ENCODE peak calls at places on chromosomes 16 and 17, in seven cellular contexts. A is activated naive CD8-positive, alpha-beta T cell treated with anti-CD3 and anti-CD28 coated beads, Interleukin-2, amount 50 U/mL, for 24 hours; T is aorta; P is HCEC 1CT; H is HT1080; J is stimulated activated CD4-positive, alpha-beta T cell treated with anti-CD3 and anti-CD28 coated beads, Interleukin-1b, Interleukin-23, amount 100 ng/mL, for 1 hour; I is nephron progenitor cell. W is an unnamed sample.
A peak's percentile ranks its signal among the peaks of the same experiment; 100 is the strongest.

GRCh38 chr17:8151641-8152111 is 528 bp downstream of the PER1 start:
- DNase-seq in A (peak; percentile 54), T (peak; percentile 94), P (peak; percentile 61), H (no peak), J (no peak), I (peak; percentile 52), W (no peak)

GRCh38 chr17:33750943-33751701 is 458.0 kb upstream of the ASIC2 start:
- DNase-seq in A (peak; percentile 67), T (peak; percentile 72), P (peak; percentile 35), H (peak; percentile 41), J (peak; percentile 12), I (peak; percentile 81), W (peak; percentile 67)

GRCh38 chr17:41676058-41676419 is 12.6 kb upstream of the EIF1 start:
- DNase-seq in A (no peak), T (no peak), P (no peak), H (no peak), J (no peak), I (no peak), W (no peak)

GRCh38 chr17:40111221-40112128 is 10.3 kb upstream of the MSL1 start:
- DNase-seq in A (peak; percentile 75), T (peak; percentile 97), P (peak; percentile 97), H (peak; percentile 94), J (no peak), I (peak; percentile 80), W (peak; percentile 91)

GRCh38 chr17:5500247-5500803 is 14.0 kb downstream of the MIS12 start:
- DNase-seq in A (no peak), T (no peak), P (no peak), H (no peak), J (no peak), I (no peak), W (no peak)

GRCh38 chr17:73973881-73974409 is 229.5 kb upstream of the RPL38 start:
- DNase-seq in A (no peak), T (no peak), P (no peak), H (no peak), J (no peak), I (no peak), W (no peak)

GRCh38 chr17:81419333-81419885 is 24.2 kb downstream of the BAHCC1 start:
- DNase-seq in A (no peak), T (peak; percentile 97), P (peak; percentile 70), H (peak; percentile 83), J (no peak), I (peak; percentile 86), W (peak; percentile 83)

GRCh38 chr17:21001813-21002221 is 41.0 kb downstream of the USP22 start:
- DNase-seq in A (no peak), T (no peak), P (no peak), H (no peak), J (no peak), I (no peak), W (no peak)

GRCh38 chr17:44005865-44006580 is 1.6 kb downstream of the NAGS start:
- DNase-seq in A (peak; percentile 32), T (peak; percentile 60), P (peak; percentile 24), H (no peak), J (no peak), I (peak; percentile 46), W (no peak)

GRCh38 chr17:11140028-11140427 is 101.0 kb upstream of the SHISA6 start:
- DNase-seq in A (no peak), T (no peak), P (no peak), H (no peak), J (no peak), I (no peak), W (no peak)

GRCh38 chr17:57108656-57109392 is 23.8 kb downstream of the AKAP1 start:
- DNase-seq in A (no peak), T (peak; percentile 82), P (no peak), H (no peak), J (no peak), I (no peak), W (no peak)

GRCh38 chr16:11637320-11637719 is 30.9 kb upstream of the SNN start:
- DNase-seq in A (no peak), T (no peak), P (no peak), H (no peak), J (no peak), I (no peak), W (no peak)

GRCh38 chr17:68509151-68510057 is 2.8 kb upstream of the PRKAR1A start:
- DNase-seq in A (no peak), T (peak; percentile 66), P (no peak), H (peak; percentile 22), J (no peak), I (peak; percentile 20), W (no peak)

GRCh38 chr16:24135624-24136296 is 120.4 kb upstream of the CACNG3 start:
- DNase-seq in A (no peak), T (no peak), P (no peak), H (no peak), J (no peak), I (no peak), W (peak; percentile 88)

GRCh38 chr17:10119203-10120112 is 78.9 kb downstream of the GAS7 start:
- DNase-seq in A (peak; percentile 29), T (no peak), P (no peak), H (peak; percentile 20), J (no peak), I (no peak), W (no peak)

GRCh38 chr16:9008335-9009260 is 44.9 kb upstream of the USP7 start:
- DNase-seq in A (peak; percentile 75), T (peak; percentile 85), P (peak; percentile 61), H (peak; percentile 50), J (peak; percentile 23), I (peak; percentile 85), W (peak; percentile 91)

GRCh38 chr17:17886253-17886652 is 49.5 kb upstream of the SREBF1 start:
- DNase-seq in A (no peak), T (peak; percentile 30), P (no peak), H (no peak), J (no peak), I (no peak), W (no peak)

GRCh38 chr17:39923836-39924690 is 3.3 kb downstream of the ORMDL3 start:
- DNase-seq in A (no peak), T (peak; percentile 27), P (peak; percentile 16), H (peak; percentile 38), J (no peak), I (peak; percentile 39), W (no peak)

GRCh38 chr17:70239391-70239826 is 70.1 kb downstream of the KCNJ2 start:
- DNase-seq in A (no peak), T (no peak), P (peak; percentile 3), H (no peak), J (no peak), I (no peak), W (no peak)

GRCh38 chr16:87057291-87057881 is 259.8 kb downstream of the C16orf95 start:
- DNase-seq in A (no peak), T (no peak), P (peak; percentile 5), H (no peak), J (no peak), I (no peak), W (peak; percentile 46)

GRCh38 chr16:19835989-19836421 is 48.6 kb downstream of the GPRC5B start:
- DNase-seq in A (no peak), T (no peak), P (peak; percentile 32), H (no peak), J (no peak), I (no peak), W (no peak)

GRCh38 chr16:4880006-4880580 is 32.8 kb downstream of the UBN1 start:
- DNase-seq in A (no peak), T (no peak), P (no peak), H (no peak), J (no peak), I (no peak), W (no peak)

GRCh38 chr17:35765086-35765710 is 4.5 kb downstream of the C17orf50 start:
- DNase-seq in A (no peak), T (no peak), P (no peak), H (no peak), J (no peak), I (no peak), W (no peak)

W was measured in K562.